ENCODE peak calls at places on chromosome 3, in four cellular contexts. U is A549, C is K562, N is HepG2. O is an unnamed sample.

GRCh38 chr3:116018651-116019050 is 395.3 kb downstream of the GAP43 start:
- DNase-seq in C (no peak), N (no peak), U (no peak), O (no peak)

GRCh38 chr3:94524102-94524922 is 461.5 kb downstream of the NSUN3 start:
- DNase-seq in C (peak), N (peak), U (no peak), O (no peak)

GRCh38 chr3:187568171-187568570 is 102.0 kb downstream of the SST start:
- DNase-seq in U (no peak), N (no peak), C (no peak), O (no peak)

GRCh38 chr3:5188419-5189405 is 1.2 kb downstream of the EDEM1 start:
- DNase-seq in U (peak), N (peak), C (peak), O (peak)

GRCh38 chr3:134244921-134245320 is 5.7 kb downstream of the RYK start:
- DNase-seq in U (no peak), C (no peak), N (no peak), O (no peak)

GRCh38 chr3:85939026-85939616 is 980.3 kb downstream of the CADM2 start:
- DNase-seq in U (peak), N (no peak), C (no peak), O (no peak)

GRCh38 chr3:21920431-21920830 is 169.4 kb upstream of the ZNF385D start:
- DNase-seq in N (no peak), U (no peak), C (no peak), O (no peak)

GRCh38 chr3:51441282-51442030 is 50.4 kb downstream of the RBM15B start:
- DNase-seq in N (no peak), U (no peak), C (no peak), O (no peak)

GRCh38 chr3:151460240-151460639 is 621 bp downstream of the IGSF10 start:
- DNase-seq in N (no peak), U (no peak), C (no peak), O (no peak)

GRCh38 chr3:123339302-123339701 is 109.6 kb downstream of the ADCY5 start:
- DNase-seq in N (no peak), C (no peak), U (no peak), O (no peak)

GRCh38 chr3:53709856-53710674 is 136.2 kb downstream of the CHDH start:
- DNase-seq in U (peak), N (peak), C (peak), O (peak)

DNA sequence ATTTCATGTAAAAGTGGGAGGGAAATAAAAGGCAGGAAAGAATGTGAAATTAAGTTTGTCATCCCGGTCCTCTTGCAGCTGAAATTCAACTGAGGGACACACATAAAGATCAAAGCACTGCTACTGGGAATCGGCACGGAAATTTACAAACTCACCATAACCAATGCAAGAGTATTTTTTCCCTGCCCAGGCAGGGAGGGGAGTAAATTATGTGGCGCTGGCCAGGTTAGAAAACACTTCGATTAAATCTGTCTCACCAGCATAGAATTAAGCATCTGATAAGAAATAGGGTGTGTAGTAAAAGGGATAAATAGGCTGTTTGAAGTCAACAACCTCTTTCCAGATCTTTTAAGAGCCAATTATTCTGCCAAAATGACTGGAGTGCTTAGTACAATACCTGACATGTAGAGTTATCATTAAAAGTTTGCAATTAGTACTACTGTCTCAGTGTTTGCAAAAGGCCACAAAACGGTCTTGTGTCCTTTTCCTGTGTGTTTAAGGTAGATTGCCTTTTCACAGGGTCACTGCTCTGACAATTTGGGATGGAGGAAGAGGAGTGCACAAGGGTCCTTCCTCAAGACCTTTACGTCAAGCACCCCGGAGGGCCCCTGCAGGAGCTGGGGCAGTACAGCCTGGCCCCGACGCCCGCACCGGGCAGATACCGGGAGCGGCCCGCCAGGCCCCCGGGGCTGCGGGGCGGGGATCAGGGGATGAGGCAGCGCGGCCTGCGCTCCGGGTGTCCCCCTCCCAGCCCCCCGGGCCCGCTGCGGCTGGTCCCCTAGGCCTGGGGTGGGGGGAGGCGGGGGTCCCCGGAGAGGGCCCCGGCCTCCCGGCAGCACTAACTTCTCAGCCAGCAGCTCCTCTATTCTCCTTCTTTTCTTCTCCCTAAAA is 651 bp downstream of the UBA3 start:
- DNase-seq in U (no peak), C (peak), N (peak), O (peak)
- TF ChIP-seq MAX in U (no peak), C (no peak), N (no peak), O (no peak)

GRCh38 chr3:45773714-45774449 is 22.5 kb downstream of the SLC6A20 start:
- DNase-seq in C (no peak), N (no peak), U (no peak), O (no peak)
- TF ChIP-seq MYC in C (no peak), N (no peak), U (no peak), O (no peak)

GRCh38 chr3:142935963-142936362 is 27.5 kb downstream of the PAQR9 start:
- DNase-seq in N (no peak), U (no peak), C (no peak), O (no peak)
- TF ChIP-seq POLR2A in N (no peak), U (no peak), C (no peak), O (no peak)

GRCh38 chr3:44584646-44585501 is at the start of gene ZNF660:
- DNase-seq in C (peak), U (no peak), N (peak), O (peak)
- TF ChIP-seq MAX in C (no peak), U (no peak), N (peak), O (peak)

GRCh38 chr3:189365609-189366564 is 194.1 kb downstream of the TPRG1 start:
- DNase-seq in C (no peak), N (no peak), U (no peak), O (peak)

GRCh38 chr3:189361103-189361835 is 189.5 kb downstream of the TPRG1 start:
- DNase-seq in C (no peak), U (peak), N (no peak), O (no peak)

GRCh38 chr3:189360291-189360690 is 188.5 kb downstream of the TPRG1 start:
- DNase-seq in U (no peak), C (no peak), N (no peak), O (no peak)

GRCh38 chr3:189368384-189368783 is 196.6 kb downstream of the TPRG1 start:
- DNase-seq in C (no peak), U (no peak), N (no peak), O (no peak)

DNA sequence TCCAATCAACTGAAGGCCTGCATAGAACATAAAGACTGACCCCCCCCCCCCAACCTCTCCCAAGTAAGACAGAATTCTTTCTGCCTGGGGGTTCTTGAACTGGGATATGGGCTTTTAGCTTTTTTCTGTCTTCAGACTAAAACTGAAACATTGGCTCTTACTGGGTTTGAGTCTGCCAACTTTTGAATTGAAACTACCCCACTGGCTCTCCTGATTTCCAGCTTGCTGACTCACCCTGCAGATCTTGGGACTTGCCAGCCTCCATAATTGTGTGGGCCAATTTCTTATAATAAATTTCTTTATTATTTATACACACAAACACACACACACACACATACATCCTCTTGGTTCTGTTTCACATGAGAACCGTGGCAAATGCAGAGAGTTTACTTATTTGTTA is 192.1 kb downstream of the TPRG1 start:
- DNase-seq in N (no peak), U (no peak), C (no peak), O (no peak)
- TF ChIP-seq MYC in N (no peak), U (no peak), C (no peak), O (no peak)

GRCh38 chr3:183098538-183099025 is 714 bp downstream of the MCCC1 start:
- DNase-seq in C (no peak), U (no peak), N (no peak), O (no peak)

GRCh38 chr3:183099838-183100204 is 525 bp upstream of the MCCC1 start:
- DNase-seq in N (no peak), U (no peak), C (no peak), O (no peak)

GRCh38 chr3:183099026-183099837 is at the start of gene MCCC1:
- DNase-seq in C (peak), U (peak), N (peak), O (peak)

GRCh38 chr3:183092256-183092655 is 7.0 kb downstream of the MCCC1 start:
- DNase-seq in U (no peak), N (no peak), C (no peak), O (no peak)

GRCh38 chr3:183094711-183095110 is 4.6 kb downstream of the MCCC1 start:
- DNase-seq in C (no peak), U (no peak), N (no peak), O (no peak)
- TF ChIP-seq POLR2A in C (no peak), U (no peak), N (no peak), O (no peak)

DNA sequence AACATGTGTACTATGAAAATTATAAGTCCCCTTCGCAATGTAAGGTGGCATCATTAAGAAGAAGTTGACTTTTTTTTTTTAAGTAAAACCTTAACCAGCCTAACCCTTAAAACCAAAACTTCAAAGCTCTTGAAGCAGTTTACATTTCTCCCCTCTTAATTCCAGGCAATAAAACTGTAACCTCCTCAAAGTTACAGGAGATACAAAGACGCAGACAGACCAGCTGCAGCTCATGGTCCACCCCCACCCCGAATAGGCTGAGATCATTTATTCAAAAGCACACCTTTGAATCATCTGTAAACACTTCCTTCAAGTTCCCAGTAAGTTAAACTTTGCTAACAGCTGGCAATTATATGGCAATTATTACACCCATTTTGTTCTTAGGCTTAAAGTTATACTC is 414.5 kb downstream of the ERC2 start:
- DNase-seq in U (no peak), C (no peak), N (no peak), O (no peak)
- TF ChIP-seq MAX in U (no peak), C (no peak), N (no peak), O (no peak)